ENCODE peak calls at places on chromosomes 16 and 17, in four cellular contexts. S is esophagus squamous epithelium, H is A549, E is HepG2. N is an unnamed sample.

GRCh38 chr17:9028171-9028570 is 6.9 kb downstream of the NTN1 start:
- DNase-seq in S (no peak), H (no peak), E (no peak), N (no peak)

GRCh38 chr16:65229191-65229662 is 107.4 kb upstream of the CDH11 start:
- DNase-seq in S (no peak), H (no peak), E (no peak), N (no peak)

GRCh38 chr16:49932943-49933342 is 77.0 kb upstream of the ZNF423 start:
- DNase-seq in S (no peak), H (no peak), E (no peak), N (no peak)

GRCh38 chr16:29877266-29877961 is 14.4 kb upstream of the CDIPT start:
- DNase-seq in S (no peak), H (peak; percentile 58), E (no peak), N (no peak)

GRCh38 chr17:1532836-1533602 is 16.6 kb upstream of the INPP5K start:
- DNase-seq in S (no peak), H (no peak), E (no peak), N (no peak)

GRCh38 chr16:57868913-57869520 is 66.7 kb upstream of the KIFC3 start:
- DNase-seq in S (no peak), H (no peak), E (peak; percentile 41), N (no peak)

GRCh38 chr16:30605148-30605547 is 5.0 kb downstream of the ZNF689 start:
- DNase-seq in S (no peak), H (no peak), E (no peak), N (peak; percentile 59)

GRCh38 chr16:50741808-50742520 is at the start of gene CYLD:
- DNase-seq in S (peak; percentile 98), H (peak; percentile 98), E (peak; percentile 99), N (peak; percentile 100)

GRCh38 chr17:43667506-43668438 is 6.0 kb upstream of the MEOX1 start:
- DNase-seq in S (no peak), H (no peak), E (peak; percentile 89), N (no peak)

GRCh38 chr17:36591434-36592315 is at the start of gene DHRS11:
- DNase-seq in S (no peak), H (peak; percentile 97), E (peak; percentile 59), N (peak; percentile 90)

GRCh38 chr16:17470871-17471744 is at the start of gene XYLT1:
- DNase-seq in S (no peak), H (peak; percentile 25), E (no peak), N (peak; percentile 42)

GRCh38 chr16:71807905-71808592 is 585 bp downstream of the AP1G1 start:
- DNase-seq in S (no peak), H (peak; percentile 29), E (no peak), N (peak; percentile 23)

GRCh38 chr17:30513346-30513745 is 36.1 kb downstream of the GOSR1 start:
- DNase-seq in S (no peak), H (no peak), E (no peak), N (no peak)

GRCh38 chr17:72618018-72618509 is 474.4 kb downstream of the SLC39A11 start:
- DNase-seq in S (no peak), H (no peak), E (peak; percentile 92), N (no peak)

GRCh38 chr17:31095239-31096105 is 695 bp downstream of the NF1 start:
- DNase-seq in S (no peak), H (peak; percentile 60), E (peak; percentile 7), N (peak; percentile 66)

GRCh38 chr17:67239597-67239996 is 5.4 kb downstream of the HELZ start:
- DNase-seq in S (no peak), H (no peak), E (no peak), N (no peak)

GRCh38 chr16:3737181-3737580 is 19.9 kb upstream of the TRAP1 start:
- DNase-seq in S (no peak), H (no peak), E (no peak), N (no peak)

GRCh38 chr17:63589646-63590045 is 11.0 kb upstream of the TACO1 start:
- DNase-seq in S (no peak), H (no peak), E (no peak), N (no peak)

GRCh38 chr16:4882633-4883285 is 35.5 kb downstream of the UBN1 start:
- DNase-seq in S (no peak), H (no peak), E (no peak), N (peak; percentile 49)

GRCh38 chr16:68284847-68285246 is 20.5 kb downstream of the SLC7A6 start:
- DNase-seq in S (no peak), H (no peak), E (no peak), N (no peak)

GRCh38 chr16:85662036-85662812 is 26.5 kb downstream of the GINS2 start:
- DNase-seq in S (no peak), H (no peak), E (no peak), N (peak; percentile 31)

GRCh38 chr16:48829911-48830310 is 219.9 kb upstream of the N4BP1 start:
- DNase-seq in S (no peak), H (no peak), E (no peak), N (no peak)

DNA sequence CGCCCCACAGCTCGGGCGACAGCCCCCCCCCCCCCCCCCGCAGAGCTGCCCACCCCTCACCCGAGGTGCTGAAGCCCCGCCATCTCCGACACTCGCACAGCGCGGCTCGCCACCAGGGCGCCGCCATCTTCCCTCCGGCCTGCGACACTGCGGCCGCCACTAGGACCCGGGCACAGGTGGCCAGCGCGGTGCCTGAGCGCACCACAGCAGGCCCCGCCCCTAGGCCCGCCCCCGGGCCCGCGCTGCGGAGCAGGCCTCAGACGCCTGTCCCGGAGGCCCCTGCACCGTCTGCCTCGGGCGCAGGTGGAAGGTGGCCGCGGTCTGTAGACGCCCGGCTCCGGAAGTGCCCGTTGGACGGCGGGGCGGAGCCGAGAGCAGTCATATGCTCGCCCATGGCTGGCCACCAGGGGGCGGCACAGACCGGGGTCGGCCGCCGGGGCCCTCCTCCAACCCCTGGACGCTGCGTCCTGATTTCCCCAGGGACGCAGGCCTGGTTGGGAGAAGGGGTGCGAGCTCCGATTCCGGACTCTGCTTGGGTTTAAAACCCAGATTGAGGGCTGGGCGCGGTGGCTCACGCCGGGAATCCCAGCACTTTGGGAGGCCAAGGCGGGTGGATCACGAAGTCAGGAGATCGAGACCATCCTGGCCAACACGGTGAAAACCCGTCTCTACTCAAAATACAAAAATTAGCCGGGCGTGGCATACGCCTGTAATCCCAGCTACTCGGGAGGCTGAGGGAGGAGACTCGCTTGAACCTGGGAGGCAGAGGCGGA is at the start of gene MRPL38:
- DNase-seq in S (peak; percentile 78), H (peak; percentile 97), E (peak; percentile 95), N (peak; percentile 97)
- TF ChIP-seq POLR2A in S (no peak), H (peak; percentile 92), E (peak; percentile 75), N (peak; percentile 65)

GRCh38 chr17:38454528-38454927 is 26.3 kb downstream of the ARHGAP23 start:
- DNase-seq in S (peak; percentile 29), H (peak; percentile 97), E (no peak), N (peak; percentile 76)
- H3K4me3 ChIP-seq in S (peak overlapping the region; percentile 59), H (peak overlapping the region; percentile 60), E (no peak overlapping the region), N (peak overlapping the region; percentile 21)

DNA sequence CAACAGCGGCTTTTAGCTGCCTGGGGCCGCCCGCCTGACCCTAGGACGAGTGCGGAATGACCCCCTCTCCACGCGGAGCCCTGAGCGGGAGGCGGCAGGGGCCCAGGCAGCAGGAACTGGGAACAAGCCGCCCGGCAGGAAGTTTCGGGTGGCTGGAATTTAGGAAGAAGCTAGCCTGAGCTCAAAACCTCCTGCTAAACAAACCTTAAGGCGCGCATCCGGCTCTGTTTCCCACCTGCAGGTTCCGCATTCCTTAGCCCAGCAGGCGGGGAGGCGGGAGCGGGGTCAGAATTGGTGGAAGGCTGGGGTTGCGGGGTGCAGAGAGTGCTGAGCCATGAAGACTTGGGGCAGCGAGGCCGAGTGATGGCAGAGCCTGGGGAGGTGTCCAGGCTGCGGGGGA is 813.9 kb downstream of the KCNJ18 start:
- DNase-seq in S (no peak), H (no peak), E (no peak), N (no peak)
- H3K9me3 ChIP-seq in S (peaks cover 17% of the 10 kb centered on the region), H (no peaks in the 10 kb centered on the region), E (peaks cover 17% of the 10 kb centered on the region), N (no peaks in the 10 kb centered on the region)

GRCh38 chr17:48542114-48542955 is 2.6 kb downstream of the HOXB2 start:
- DNase-seq in S (no peak), H (no peak), E (no peak), N (no peak)

GRCh38 chr17:48541036-48541573 is 3.8 kb downstream of the HOXB2 start:
- DNase-seq in S (no peak), H (no peak), E (no peak), N (no peak)

GRCh38 chr17:48542956-48543853 is 1.7 kb downstream of the HOXB2 start:
- DNase-seq in S (no peak), H (peak; percentile 79), E (no peak), N (no peak)

GRCh38 chr17:48540213-48540612 is 4.7 kb downstream of the HOXB2 start:
- DNase-seq in S (no peak), H (no peak), E (no peak), N (no peak)

GRCh38 chr17:48541574-48542113 is 3.3 kb downstream of the HOXB2 start:
- DNase-seq in S (no peak), H (no peak), E (no peak), N (no peak)
- TF ChIP-seq POLR2A in S (no peak), H (no peak), E (no peak), N (no peak)

GRCh38 chr17:13721705-13722104 is 120.0 kb upstream of the HS3ST3A1 start:
- DNase-seq in S (no peak), H (no peak), E (no peak), N (no peak)

GRCh38 chr17:13725286-13725990 is 123.7 kb upstream of the HS3ST3A1 start:
- DNase-seq in S (no peak), H (no peak), E (peak; percentile 22), N (no peak)

GRCh38 chr17:13728751-13729150 is 127.0 kb upstream of the HS3ST3A1 start:
- DNase-seq in S (no peak), H (no peak), E (no peak), N (no peak)

GRCh38 chr17:13727441-13728171 is 125.9 kb upstream of the HS3ST3A1 start:
- DNase-seq in S (no peak), H (no peak), E (no peak), N (no peak)
- H3K4me3 ChIP-seq in S (no peak overlapping the region), H (no peak overlapping the region), E (no peak overlapping the region), N (no peak overlapping the region)

GRCh38 chr17:69969897-69970296 is 105.1 kb upstream of the KCNJ16 start:
- DNase-seq in S (no peak), H (no peak), E (no peak), N (no peak)
- H3K9me3 ChIP-seq in S (peaks cover 9% of the 10 kb centered on the region), H (peaks cover 13% of the 10 kb centered on the region), E (peaks cover 95% of the 10 kb centered on the region), N (no peaks in the 10 kb centered on the region)

GRCh38 chr16:714079-714478 is 839 bp upstream of the METRN start:
- DNase-seq in S (no peak), H (no peak), E (no peak), N (no peak)

GRCh38 chr16:715448-716249 is 731 bp downstream of the METRN start:
- DNase-seq in S (no peak), H (no peak), E (no peak), N (no peak)

GRCh38 chr16:716768-717325 is 1.9 kb downstream of the METRN start:
- DNase-seq in S (no peak), H (no peak), E (no peak), N (no peak)

GRCh38 chr16:716250-716607 is 1.3 kb downstream of the METRN start:
- DNase-seq in S (no peak), H (no peak), E (peak; percentile 80), N (peak; percentile 94)

GRCh38 chr16:714558-715447 is at the start of gene METRN:
- DNase-seq in S (no peak), H (peak; percentile 83), E (peak; percentile 61), N (peak; percentile 93)
- TF ChIP-seq POLR2A in S (no peak), H (peak; percentile 28), E (no peak), N (no peak)

N was measured in right lobe of liver.